ENCODE peak calls at places on chromosome 5, in seven cellular contexts. G, D, Z, F, Q, O and X are unnamed samples.

GRCh38 chr5:1522601-1523479 is 920 bp downstream of the LPCAT1 start:
- DNase-seq in G (no peak), D (no peak), Z (no peak), F (peak; percentile 27), Q (no peak), O (peak; percentile 26), X (no peak)

GRCh38 chr5:174344335-174344734 is 298.8 kb downstream of the NSG2 start:
- DNase-seq in G (no peak), D (no peak), Z (no peak), F (no peak), Q (no peak), O (no peak), X (peak; percentile 20)

GRCh38 chr5:160744253-160745112 is 107.5 kb downstream of the ATP10B start:
- DNase-seq in G (no peak), D (no peak), Z (no peak), F (no peak), Q (no peak), O (no peak), X (no peak)

GRCh38 chr5:65121880-65122436 is 353.2 kb downstream of the CWC27 start:
- DNase-seq in G (no peak), D (no peak), Z (no peak), F (no peak), Q (no peak), O (no peak), X (no peak)

GRCh38 chr5:151448038-151448985 is 909 bp downstream of the SLC36A1 start:
- DNase-seq in G (peak; percentile 8), D (no peak), Z (peak; percentile 1), F (peak; percentile 30), Q (peak; percentile 28), O (peak; percentile 21), X (no peak)

GRCh38 chr5:107154598-107154997 is 516.1 kb downstream of the EFNA5 start:
- DNase-seq in G (no peak), D (no peak), Z (no peak), F (no peak), Q (no peak), O (no peak), X (no peak)

GRCh38 chr5:149150457-149150856 is 9.2 kb downstream of the ABLIM3 start:
- DNase-seq in G (no peak), D (no peak), Z (no peak), F (no peak), Q (no peak), O (no peak), X (no peak)

GRCh38 chr5:109936996-109937395 is 247.3 kb downstream of the MAN2A1 start:
- DNase-seq in G (no peak), D (no peak), Z (no peak), F (no peak), Q (no peak), O (no peak), X (no peak)

GRCh38 chr5:60520451-60521210 is 179.3 kb downstream of the DEPDC1B start:
- DNase-seq in G (no peak), D (no peak), Z (no peak), F (no peak), Q (no peak), O (no peak), X (no peak)

GRCh38 chr5:6707852-6708251 is 5.4 kb upstream of the TENT4A start:
- DNase-seq in G (no peak), D (no peak), Z (no peak), F (no peak), Q (no peak), O (no peak), X (no peak)

GRCh38 chr5:39138892-39139291 is 64.7 kb upstream of the RICTOR start:
- DNase-seq in G (no peak), D (no peak), Z (no peak), F (no peak), Q (no peak), O (no peak), X (no peak)

GRCh38 chr5:65916636-65917035 is 9.7 kb upstream of the ERBIN start:
- DNase-seq in G (no peak), D (no peak), Z (no peak), F (no peak), Q (no peak), O (no peak), X (no peak)

GRCh38 chr5:125065736-125066135 is 319.3 kb upstream of the ZNF608 start:
- DNase-seq in G (no peak), D (no peak), Z (no peak), F (no peak), Q (no peak), O (no peak), X (no peak)